ENCODE peak calls at places on chromosomes 1 and 21, in four cellular contexts. E, S, B and Q are unnamed samples.

GRCh38 chr1:59691261-59691660 is 123.5 kb upstream of the HOOK1 start:
- DNase-seq in E (no peak), S (peak), B (no peak), Q (no peak)

GRCh38 chr1:200213921-200214320 is 186.4 kb downstream of the NR5A2 start:
- DNase-seq in E (no peak), B (no peak), S (no peak), Q (no peak)

GRCh38 chr1:201299968-201300367 is 16.7 kb downstream of the PKP1 start:
- DNase-seq in E (peak), S (no peak), B (peak), Q (peak)

GRCh38 chr1:175479521-175480342 is 263.7 kb downstream of the TNR start:
- DNase-seq in B (no peak), E (no peak), S (no peak), Q (no peak)

GRCh38 chr1:38084700-38085099 is 38.1 kb upstream of the POU3F1 start:
- DNase-seq in B (no peak), S (no peak), E (no peak), Q (no peak)

GRCh38 chr1:214364335-214364734 is 83.4 kb downstream of the SMYD2 start:
- DNase-seq in B (no peak), E (no peak), S (no peak), Q (no peak)

GRCh38 chr1:15946546-15947381 is 29.1 kb downstream of the ZBTB17 start:
- DNase-seq in E (no peak), B (no peak), S (no peak), Q (no peak)

GRCh38 chr21:41369105-41369914 is 7.5 kb downstream of the MX2 start:
- DNase-seq in B (no peak), E (no peak), S (no peak), Q (no peak)

GRCh38 chr21:18368193-18368592 is 35.4 kb downstream of the TMPRSS15 start:
- DNase-seq in S (no peak), B (no peak), E (peak), Q (no peak)

GRCh38 chr1:41679531-41679930 is 195.0 kb upstream of the EDN2 start:
- DNase-seq in E (no peak), S (no peak), B (no peak), Q (no peak)

GRCh38 chr1:230167419-230167852 is 100.4 kb downstream of the GALNT2 start:
- DNase-seq in E (peak), S (peak), B (peak), Q (peak)

GRCh38 chr1:235783148-235783776 is 83.4 kb downstream of the LYST start:
- DNase-seq in E (peak), B (peak), S (no peak), Q (peak)

GRCh38 chr1:235945775-235946565 is 79.3 kb upstream of the LYST start:
- DNase-seq in B (no peak), S (no peak), E (no peak), Q (no peak)

GRCh38 chr1:29062157-29062942 is 61.4 kb downstream of the TMEM200B start:
- DNase-seq in B (no peak), S (no peak), E (no peak), Q (no peak)

GRCh38 chr1:186577201-186577600 is 103.0 kb downstream of the PTGS2 start:
- DNase-seq in B (no peak), S (no peak), E (no peak), Q (peak)

GRCh38 chr1:199490804-199491527 is 536.5 kb upstream of the NR5A2 start:
- DNase-seq in S (no peak), E (no peak), B (no peak), Q (no peak)

GRCh38 chr1:15046487-15047165 is 106.9 kb upstream of the TMEM51 start:
- DNase-seq in E (peak), B (peak), S (no peak), Q (peak)

GRCh38 chr1:201050515-201051277 is 27.2 kb upstream of the KIF21B start:
- DNase-seq in E (no peak), B (no peak), S (no peak), Q (no peak)

GRCh38 chr1:15352122-15352957 is 57.3 kb upstream of the EFHD2 start:
- DNase-seq in B (no peak), S (no peak), E (peak), Q (peak)

GRCh38 chr1:30449003-30449402 is 274.4 kb downstream of the MATN1 start:
- DNase-seq in E (no peak), B (no peak), S (no peak), Q (no peak)

GRCh38 chr1:188127507-188127906 is 1298.8 kb downstream of the PLA2G4A start:
- DNase-seq in S (no peak), E (no peak), B (no peak), Q (no peak)

GRCh38 chr1:154595621-154596020 is 12.4 kb downstream of the ADAR start:
- DNase-seq in E (no peak), B (peak), S (no peak), Q (no peak)

GRCh38 chr1:84689514-84690396 is 506 bp downstream of the SSX2IP start:
- DNase-seq in E (peak), B (peak), S (no peak), Q (peak)

GRCh38 chr1:86648255-86648654 is 56.1 kb upstream of the SH3GLB1 start:
- DNase-seq in B (no peak), S (no peak), E (no peak), Q (peak)

GRCh38 chr1:224273651-224274050 is 56.3 kb downstream of the NVL start:
- DNase-seq in E (no peak), B (no peak), S (no peak), Q (no peak)

GRCh38 chr1:17183388-17184160 is 21.4 kb upstream of the PADI1 start:
- DNase-seq in B (no peak), E (no peak), S (no peak), Q (no peak)

GRCh38 chr1:64759968-64760367 is 15.1 kb downstream of the RAVER2 start:
- DNase-seq in B (peak), E (no peak), S (no peak), Q (no peak)

GRCh38 chr1:18160290-18160942 is 52.8 kb downstream of the IGSF21 start:
- DNase-seq in S (no peak), E (no peak), B (no peak), Q (no peak)

GRCh38 chr1:225977937-225978748 is 21.0 kb downstream of the SDE2 start:
- DNase-seq in S (no peak), B (peak), E (no peak), Q (no peak)

GRCh38 chr1:8097077-8097799 is 71.1 kb upstream of the ERRFI1 start:
- DNase-seq in S (peak), E (peak), B (no peak), Q (peak)

GRCh38 chr1:157154940-157155514 is 16.8 kb upstream of the ETV3 start:
- DNase-seq in S (no peak), B (peak), E (peak), Q (peak)

GRCh38 chr1:166170075-166170474 is 3.3 kb upstream of the FAM78B start:
- DNase-seq in E (no peak), B (no peak), S (no peak), Q (no peak)

GRCh38 chr21:42836402-42836666 is 43.0 kb downstream of the WDR4 start:
- DNase-seq in E (no peak), S (no peak), B (no peak), Q (no peak)

GRCh38 chr1:106249810-106250209 is 806.7 kb upstream of the PRMT6 start:
- DNase-seq in S (no peak), E (no peak), B (no peak), Q (no peak)

GRCh38 chr1:97743129-97743528 is 177.7 kb downstream of the DPYD start:
- DNase-seq in S (no peak), E (no peak), B (no peak), Q (no peak)